ENCODE peak calls at places on chromosomes 5 and 9, in five cellular contexts. One of them, this sample, is unnamed.

GRCh38 chr5:168047043-168047668 is 244.3 kb upstream of the WWC1 start:
- DNase-seq in RWPE1: peak
- DNase-seq in B cell: no peak
- DNase-seq in A549: peak
- DNase-seq in foreskin keratinocyte: no peak
- DNase-seq in this sample: peak

GRCh38 chr9:4020038-4020746 is 279.7 kb downstream of the GLIS3 start:
- DNase-seq in RWPE1: no peak
- DNase-seq in B cell: no peak
- DNase-seq in A549: no peak
- DNase-seq in foreskin keratinocyte: no peak
- DNase-seq in this sample: no peak

GRCh38 chr9:135255843-135256567 is 168.5 kb downstream of the OLFM1 start:
- DNase-seq in RWPE1: no peak
- DNase-seq in B cell: no peak
- DNase-seq in A549: no peak
- DNase-seq in foreskin keratinocyte: no peak
- DNase-seq in this sample: no peak

GRCh38 chr5:111113678-111114077 is 21.5 kb downstream of the WDR36 start:
- DNase-seq in RWPE1: no peak
- DNase-seq in B cell: no peak
- DNase-seq in A549: no peak
- DNase-seq in foreskin keratinocyte: no peak
- DNase-seq in this sample: no peak

GRCh38 chr5:142438573-142438972 is 113.8 kb upstream of the SPRY4 start:
- DNase-seq in RWPE1: no peak
- DNase-seq in B cell: no peak
- DNase-seq in A549: no peak
- DNase-seq in foreskin keratinocyte: no peak
- DNase-seq in this sample: no peak

GRCh38 chr5:172939561-172939960 is 19.7 kb upstream of the RPL26L1 start:
- DNase-seq in RWPE1: no peak
- DNase-seq in B cell: no peak
- DNase-seq in A549: no peak
- DNase-seq in foreskin keratinocyte: no peak
- DNase-seq in this sample: no peak

GRCh38 chr9:126959326-126959725 is 44.7 kb downstream of the RALGPS1 start:
- DNase-seq in RWPE1: no peak
- DNase-seq in B cell: no peak
- DNase-seq in A549: no peak
- DNase-seq in foreskin keratinocyte: no peak
- DNase-seq in this sample: no peak

GRCh38 chr5:177301503-177302165 is 1.9 kb downstream of the RAB24 start:
- DNase-seq in RWPE1: peak
- DNase-seq in B cell: no peak
- DNase-seq in A549: no peak
- DNase-seq in foreskin keratinocyte: peak
- DNase-seq in this sample: no peak

GRCh38 chr9:34158362-34158869 is 20.4 kb upstream of the UBAP1 start:
- DNase-seq in RWPE1: peak
- DNase-seq in B cell: no peak
- DNase-seq in A549: peak
- DNase-seq in foreskin keratinocyte: peak
- DNase-seq in this sample: no peak

GRCh38 chr5:5497132-5497748 is 74.8 kb downstream of the ICE1 start:
- DNase-seq in RWPE1: peak
- DNase-seq in B cell: peak
- DNase-seq in A549: peak
- DNase-seq in foreskin keratinocyte: no peak
- DNase-seq in this sample: peak

GRCh38 chr5:67842806-67843205 is 372.8 kb upstream of the PIK3R1 start:
- DNase-seq in RWPE1: peak
- DNase-seq in B cell: no peak
- DNase-seq in A549: no peak
- DNase-seq in foreskin keratinocyte: peak
- DNase-seq in this sample: no peak

GRCh38 chr9:105043370-105043936 is 115.5 kb upstream of the ABCA1 start:
- DNase-seq in RWPE1: no peak
- DNase-seq in B cell: no peak
- DNase-seq in A549: no peak
- DNase-seq in foreskin keratinocyte: no peak
- DNase-seq in this sample: no peak

GRCh38 chr9:136095028-136095494 is at the start of gene NACC2:
- DNase-seq in RWPE1: peak
- DNase-seq in B cell: no peak
- DNase-seq in A549: no peak
- DNase-seq in foreskin keratinocyte: no peak
- DNase-seq in this sample: no peak

GRCh38 chr9:138024131-138024530 is 146.5 kb downstream of the CACNA1B start:
- DNase-seq in RWPE1: no peak
- DNase-seq in B cell: no peak
- DNase-seq in A549: no peak
- DNase-seq in foreskin keratinocyte: no peak
- DNase-seq in this sample: no peak

GRCh38 chr5:26024774-26025173 is 1013.6 kb downstream of the CDH9 start:
- DNase-seq in RWPE1: no peak
- DNase-seq in B cell: no peak
- DNase-seq in A549: no peak
- DNase-seq in foreskin keratinocyte: no peak
- DNase-seq in this sample: no peak

GRCh38 chr5:60295423-60295822 is 401.9 kb upstream of the PDE4D start:
- DNase-seq in RWPE1: no peak
- DNase-seq in B cell: no peak
- DNase-seq in A549: no peak
- DNase-seq in foreskin keratinocyte: no peak
- DNase-seq in this sample: no peak

GRCh38 chr5:2611561-2612096 is 139.8 kb downstream of the IRX2 start:
- DNase-seq in RWPE1: no peak
- DNase-seq in B cell: no peak
- DNase-seq in A549: no peak
- DNase-seq in foreskin keratinocyte: no peak
- DNase-seq in this sample: no peak
- TF ChIP-seq CTCF in RWPE1: no peak
- TF ChIP-seq CTCF in B cell: no peak
- TF ChIP-seq CTCF in A549: no peak
- TF ChIP-seq CTCF in foreskin keratinocyte: no peak
- TF ChIP-seq CTCF in this sample: no peak

GRCh38 chr5:174464504-174465165 is 259.7 kb upstream of the MSX2 start:
- DNase-seq in RWPE1: no peak
- DNase-seq in B cell: no peak
- DNase-seq in A549: no peak
- DNase-seq in foreskin keratinocyte: no peak
- DNase-seq in this sample: no peak
- TF ChIP-seq CTCF in RWPE1: no peak
- TF ChIP-seq CTCF in B cell: no peak
- TF ChIP-seq CTCF in A549: no peak
- TF ChIP-seq CTCF in foreskin keratinocyte: peak
- TF ChIP-seq CTCF in this sample: no peak

GRCh38 chr5:97297063-97297715 is 114.1 kb upstream of the RIOK2 start:
- DNase-seq in RWPE1: peak
- DNase-seq in B cell: no peak
- DNase-seq in A549: no peak
- DNase-seq in foreskin keratinocyte: peak
- DNase-seq in this sample: peak
- TF ChIP-seq CTCF in RWPE1: peak
- TF ChIP-seq CTCF in B cell: no peak
- TF ChIP-seq CTCF in A549: peak
- TF ChIP-seq CTCF in foreskin keratinocyte: peak
- TF ChIP-seq CTCF in this sample: peak

GRCh38 chr5:137605377-137605776 is 106.3 kb upstream of the SPOCK1 start:
- DNase-seq in RWPE1: peak
- DNase-seq in B cell: no peak
- DNase-seq in A549: no peak
- DNase-seq in foreskin keratinocyte: no peak
- DNase-seq in this sample: no peak
- TF ChIP-seq CTCF in RWPE1: peak
- TF ChIP-seq CTCF in B cell: no peak
- TF ChIP-seq CTCF in A549: no peak
- TF ChIP-seq CTCF in foreskin keratinocyte: peak
- TF ChIP-seq CTCF in this sample: no peak

This sample was measured in progenitor cell of endocrine pancreas.